ENCODE peak calls at places on chromosomes 7 and 10, in six cellular contexts. L is GM19239; I is Daoy; U is naive thymus-derived CD8-positive, alpha-beta T cell; T is fibroblast of pulmonary artery; J is vagina. V is an unnamed sample.

GRCh38 chr7:54877683-54878082 is 118.7 kb upstream of the SEC61G start:
- DNase-seq in L (no peak), I (no peak), U (no peak), T (peak; percentile 23), J (no peak), V (no peak)

GRCh38 chr10:124719213-124719851 is 24.8 kb downstream of the FAM53B start:
- DNase-seq in L (no peak), I (no peak), U (peak; percentile 85), T (peak; percentile 90), J (no peak), V (no peak)

GRCh38 chr10:102450124-102450373 is 1.3 kb downstream of the C10orf95 start:
- DNase-seq in L (no peak), I (no peak), U (no peak), T (no peak), J (no peak), V (no peak)

GRCh38 chr7:30908681-30909080 is 3.0 kb upstream of the AQP1 start:
- DNase-seq in L (no peak), I (peak; percentile 65), U (no peak), T (no peak), J (no peak), V (no peak)

GRCh38 chr10:126917375-126917774 is 12.1 kb downstream of the DOCK1 start:
- DNase-seq in L (no peak), I (no peak), U (no peak), T (no peak), J (no peak), V (no peak)

GRCh38 chr10:19651549-19651948 is 164.7 kb upstream of the PLXDC2 start:
- DNase-seq in L (no peak), I (no peak), U (no peak), T (peak; percentile 86), J (no peak), V (peak; percentile 93)

GRCh38 chr10:58508316-58508715 is 4.4 kb upstream of the BICC1 start:
- DNase-seq in L (no peak), I (no peak), U (no peak), T (peak; percentile 63), J (no peak), V (peak; percentile 32)

GRCh38 chr7:82494420-82494819 is 50.8 kb upstream of the CACNA2D1 start:
- DNase-seq in L (no peak), I (no peak), U (no peak), T (no peak), J (no peak), V (no peak)

GRCh38 chr7:514651-515598 is 4.7 kb downstream of the PDGFA start:
- DNase-seq in L (no peak), I (peak; percentile 65), U (no peak), T (no peak), J (no peak), V (peak; percentile 42)

GRCh38 chr7:138460649-138461607 is 869 bp downstream of the TRIM24 start:
- DNase-seq in L (peak; percentile 9), I (peak; percentile 44), U (peak; percentile 78), T (peak; percentile 51), J (no peak), V (peak; percentile 60)

GRCh38 chr10:30542001-30542861 is 87.3 kb downstream of the LYZL2 start:
- DNase-seq in L (no peak), I (no peak), U (no peak), T (no peak), J (no peak), V (no peak)

GRCh38 chr10:78861456-78862327 is 207.1 kb upstream of the ZMIZ1 start:
- DNase-seq in L (no peak), I (no peak), U (no peak), T (no peak), J (peak; percentile 88), V (no peak)

GRCh38 chr7:73716318-73716890 is 3.1 kb downstream of the STX1A start:
- DNase-seq in L (no peak), I (no peak), U (no peak), T (no peak), J (no peak), V (peak; percentile 14)

GRCh38 chr7:149701495-149702240 is 71.7 kb downstream of the ZNF467 start:
- DNase-seq in L (no peak), I (no peak), U (no peak), T (no peak), J (no peak), V (no peak)

GRCh38 chr10:116122664-116123063 is 150.3 kb downstream of the GFRA1 start:
- DNase-seq in L (no peak), I (no peak), U (no peak), T (no peak), J (peak; percentile 93), V (no peak)

GRCh38 chr7:80725181-80725611 is 86.8 kb downstream of the CD36 start:
- DNase-seq in L (no peak), I (no peak), U (no peak), T (no peak), J (no peak), V (no peak)

GRCh38 chr10:44960098-44960480 is 487 bp downstream of the RASSF4 start:
- DNase-seq in L (no peak), I (no peak), U (no peak), T (no peak), J (no peak), V (peak; percentile 45)

GRCh38 chr10:132564249-132564605 is 26.6 kb downstream of the INPP5A start:
- DNase-seq in L (no peak), I (no peak), U (no peak), T (no peak), J (no peak), V (no peak)

GRCh38 chr10:17747883-17748550 is 4.0 kb upstream of the TMEM236 start:
- DNase-seq in L (no peak), I (no peak), U (no peak), T (peak; percentile 66), J (no peak), V (no peak)

GRCh38 chr10:33139191-33139646 is 181.2 kb upstream of the ITGB1 start:
- DNase-seq in L (no peak), I (peak; percentile 35), U (peak; percentile 95), T (no peak), J (no peak), V (no peak)

V was measured in mesenchymal stem cell.